ENCODE peak calls at places on chromosome 14, in four cellular contexts. W is epithelial cell of proximal tubule, M is fibroblast of the aortic adventitia, F is left lung. H is an unnamed sample.

GRCh38 chr14:92846162-92846897 is 52.2 kb downstream of the GOLGA5 start:
- DNase-seq in M (peak), F (no peak), W (peak), H (peak)

GRCh38 chr14:52299692-52300278 is 14.3 kb upstream of the PTGER2 start:
- DNase-seq in M (peak), W (peak), F (no peak), H (peak)

GRCh38 chr14:69708049-69708448 is 58.9 kb upstream of the SRSF5 start:
- DNase-seq in W (no peak), M (no peak), F (no peak), H (no peak)

GRCh38 chr14:43165651-43166050 is 1341.4 kb downstream of the FSCB start:
- DNase-seq in W (no peak), M (no peak), F (no peak), H (no peak)

GRCh38 chr14:26828741-26829140 is 230.9 kb upstream of the NOVA1 start:
- DNase-seq in M (no peak), F (no peak), W (no peak), H (no peak)

GRCh38 chr14:76953196-76953945 is 75.1 kb downstream of the IRF2BPL start:
- DNase-seq in W (no peak), F (peak), M (peak), H (peak)

GRCh38 chr14:93333631-93334095 is 827 bp upstream of the BTBD7 start:
- DNase-seq in F (no peak), W (no peak), M (no peak), H (no peak)

GRCh38 chr14:51962678-51963077 is 26.7 kb upstream of the RTRAF start:
- DNase-seq in W (no peak), F (no peak), M (no peak), H (peak)

GRCh38 chr14:95467657-95468056 is 48.8 kb downstream of the SYNE3 start:
- DNase-seq in M (no peak), F (no peak), W (no peak), H (no peak)

GRCh38 chr14:26598081-26598671 is 343 bp upstream of the NOVA1 start:
- DNase-seq in M (peak), W (no peak), F (peak), H (peak)

GRCh38 chr14:104867371-104868059 is 2.4 kb downstream of the CEP170B start:
- DNase-seq in M (no peak), F (no peak), W (no peak), H (no peak)

GRCh38 chr14:92759300-92759678 is 10.9 kb upstream of the LGMN start:
- DNase-seq in M (peak), F (no peak), W (no peak), H (peak)

GRCh38 chr14:101289911-101290310 is 271.4 kb upstream of the DIO3 start:
- DNase-seq in W (no peak), M (no peak), F (no peak), H (no peak)

GRCh38 chr14:59688224-59689170 is 111.9 kb upstream of the CCDC175 start:
- DNase-seq in W (no peak), F (peak), M (peak), H (peak)

GRCh38 chr14:50533314-50533705 is 941 bp upstream of the MAP4K5 start:
- DNase-seq in F (no peak), M (no peak), W (no peak), H (no peak)
- H3K4me3 ChIP-seq in F (peak), M (no peak), W (peak), H (no peak)

DNA sequence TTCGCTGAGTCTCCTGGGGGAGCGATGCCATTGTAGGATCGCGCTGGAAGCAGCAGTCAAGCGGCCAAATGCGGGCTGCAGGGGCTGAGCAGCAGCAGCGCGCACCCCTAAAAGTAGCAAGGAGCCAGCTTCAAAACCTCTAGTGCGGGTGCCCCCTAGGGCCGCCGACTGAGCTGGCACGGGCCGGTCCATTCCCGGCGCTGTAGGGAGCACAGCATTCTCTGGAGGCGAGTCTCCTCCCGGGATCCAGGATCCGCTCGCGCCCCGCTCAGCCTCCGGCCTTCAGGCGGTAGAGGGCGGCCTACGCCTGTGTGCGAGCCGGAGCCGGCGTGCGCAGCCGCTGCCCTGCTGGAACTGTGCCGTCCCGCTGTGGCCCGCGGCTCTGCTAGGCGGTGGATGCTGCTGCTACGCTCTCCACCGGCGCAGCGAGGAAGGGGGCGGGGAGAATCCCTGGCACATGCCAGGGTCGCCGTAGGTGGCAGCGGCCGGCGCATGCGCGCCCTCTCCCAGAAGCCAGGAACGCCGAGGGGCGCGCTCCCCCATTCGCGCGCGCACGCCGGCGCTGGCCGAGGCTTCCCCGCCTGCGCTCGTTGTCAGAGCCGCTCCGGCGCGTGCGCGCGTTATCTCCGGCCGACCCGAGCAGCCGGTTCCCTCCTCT is at the start of gene FUT8:
- DNase-seq in W (peak), M (peak), F (peak), H (peak)
- TF ChIP-seq CTCF in W (peak), M (peak), F (peak), H (peak)

DNA sequence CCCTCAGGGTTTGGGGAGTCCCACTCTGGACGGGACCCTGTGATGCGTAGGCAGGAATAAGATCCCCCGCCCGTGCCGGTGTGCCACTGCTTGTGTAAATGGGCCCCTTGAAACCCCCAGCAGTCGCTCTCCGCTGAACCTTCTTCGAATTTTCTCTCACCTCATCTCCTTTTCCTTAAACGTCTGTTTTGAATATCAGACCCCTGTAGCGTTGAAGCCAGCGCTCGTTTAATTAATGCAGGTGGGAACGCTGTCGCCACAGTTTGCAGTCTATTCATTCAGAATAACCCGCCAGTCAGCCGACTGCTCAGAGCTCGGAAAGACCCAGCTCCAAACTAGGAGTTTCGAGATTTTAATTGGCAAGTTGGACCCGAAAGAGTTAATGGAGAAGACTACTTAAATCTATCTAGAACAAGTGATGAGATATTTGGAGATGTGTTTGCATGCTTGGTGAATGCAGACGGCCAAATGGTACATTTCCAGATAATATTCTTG is 696 bp upstream of the PPP2R5E start:
- DNase-seq in M (no peak), W (no peak), F (no peak), H (no peak)
- H3K4me3 ChIP-seq in M (peak), W (peak), F (peak), H (peak)

GRCh38 chr14:55840821-55841220 is 260.8 kb downstream of the KTN1 start:
- DNase-seq in F (no peak), M (no peak), W (no peak), H (no peak)

GRCh38 chr14:55845963-55846851 is 266.2 kb downstream of the KTN1 start:
- DNase-seq in M (peak), F (no peak), W (no peak), H (no peak)

GRCh38 chr14:55841625-55842024 is 261.6 kb downstream of the KTN1 start:
- DNase-seq in M (no peak), W (no peak), F (peak), H (no peak)

GRCh38 chr14:55846852-55847471 is 267.0 kb downstream of the KTN1 start:
- DNase-seq in W (peak), F (no peak), M (peak), H (peak)

DNA sequence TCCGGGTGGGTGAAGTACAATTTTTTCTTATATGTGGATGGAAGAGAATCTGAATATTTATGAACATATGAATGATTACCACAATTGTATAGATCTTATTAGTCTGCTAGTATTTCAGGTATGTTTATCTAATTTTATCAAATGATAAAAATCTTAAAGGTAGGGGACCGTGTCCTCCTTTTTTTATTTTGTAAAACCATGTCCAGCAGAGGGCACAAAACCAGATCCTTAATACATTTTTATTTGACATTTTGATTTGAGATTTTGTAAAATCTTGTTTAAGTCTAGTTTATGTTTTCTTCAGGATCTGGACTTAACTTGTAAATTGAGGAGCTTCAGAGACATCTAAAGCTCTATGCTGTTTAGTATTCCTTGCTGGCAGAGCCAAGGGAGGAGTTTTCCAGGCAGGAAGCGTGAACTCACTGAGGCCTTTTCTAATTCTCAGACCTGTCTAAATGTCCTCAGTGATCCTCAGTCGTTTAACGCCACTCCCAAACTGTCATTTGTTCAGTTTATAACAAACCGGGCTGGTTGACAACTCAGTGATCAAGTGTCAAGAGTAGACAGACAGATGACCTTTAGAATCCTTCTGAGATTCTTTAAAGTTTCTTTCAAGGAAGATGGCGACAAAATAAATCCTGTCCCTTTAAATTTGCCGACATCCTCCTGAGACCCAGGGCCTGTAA is 263.9 kb downstream of the KTN1 start:
- DNase-seq in F (no peak), M (peak), W (no peak), H (peak)
- TF ChIP-seq CTCF in F (no peak), M (peak), W (peak), H (no peak)

DNA sequence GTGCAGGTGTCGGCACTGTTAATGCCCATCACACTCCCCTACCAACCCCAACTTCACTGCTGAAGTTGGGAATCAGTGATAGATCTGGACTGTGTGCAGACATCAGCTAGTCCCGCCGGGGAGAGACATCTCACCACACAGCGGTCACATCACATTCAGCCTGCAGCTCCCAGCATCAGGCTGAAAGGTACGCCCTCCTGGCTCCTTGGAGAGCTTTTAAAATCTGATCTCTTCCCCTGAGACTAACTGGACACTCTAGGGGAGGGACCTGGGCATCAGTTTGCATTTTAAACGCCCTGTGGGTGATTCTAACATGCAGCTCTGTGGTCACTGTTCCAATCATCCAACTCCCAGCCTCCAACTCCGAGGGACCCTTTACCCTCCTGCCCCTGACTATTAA is 58.4 kb downstream of the CCDC85C start:
- DNase-seq in W (no peak), M (no peak), F (no peak), H (no peak)
- H3K4me3 ChIP-seq in W (no peak), M (no peak), F (no peak), H (no peak)

DNA sequence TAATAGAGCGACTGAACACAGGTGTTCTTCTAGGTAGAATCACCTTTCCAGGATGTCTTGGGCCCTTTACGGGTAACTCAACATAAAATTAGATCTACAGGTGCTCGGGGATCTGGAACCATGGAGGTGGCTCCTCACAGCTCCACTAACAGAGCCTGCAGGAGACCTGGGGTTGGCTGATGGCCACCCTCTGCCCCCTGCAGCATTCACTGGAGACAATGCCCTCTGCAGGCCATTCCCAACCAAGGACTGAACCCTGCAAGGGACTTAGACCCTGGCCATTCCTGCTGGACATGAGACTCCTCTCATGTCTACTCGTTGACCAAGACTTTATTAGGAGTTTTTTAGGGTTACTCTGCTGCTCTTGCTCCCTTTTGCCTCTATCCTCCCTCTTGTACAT is 58.5 kb upstream of the PPP4R3A start:
- DNase-seq in F (no peak), W (no peak), M (no peak), H (no peak)
- TF ChIP-seq CTCF in F (no peak), W (peak), M (no peak), H (no peak)

GRCh38 chr14:91394105-91395081 is 23.2 kb downstream of the CCDC88C start:
- DNase-seq in F (no peak), W (no peak), M (no peak), H (no peak)
- H3K4me3 ChIP-seq in F (no peak), W (no peak), M (no peak), H (no peak)

GRCh38 chr14:35499180-35499579 is 34.8 kb upstream of the INSM2 start:
- DNase-seq in M (no peak), W (no peak), F (no peak), H (no peak)
- TF ChIP-seq CTCF in M (no peak), W (no peak), F (no peak), H (no peak)

DNA sequence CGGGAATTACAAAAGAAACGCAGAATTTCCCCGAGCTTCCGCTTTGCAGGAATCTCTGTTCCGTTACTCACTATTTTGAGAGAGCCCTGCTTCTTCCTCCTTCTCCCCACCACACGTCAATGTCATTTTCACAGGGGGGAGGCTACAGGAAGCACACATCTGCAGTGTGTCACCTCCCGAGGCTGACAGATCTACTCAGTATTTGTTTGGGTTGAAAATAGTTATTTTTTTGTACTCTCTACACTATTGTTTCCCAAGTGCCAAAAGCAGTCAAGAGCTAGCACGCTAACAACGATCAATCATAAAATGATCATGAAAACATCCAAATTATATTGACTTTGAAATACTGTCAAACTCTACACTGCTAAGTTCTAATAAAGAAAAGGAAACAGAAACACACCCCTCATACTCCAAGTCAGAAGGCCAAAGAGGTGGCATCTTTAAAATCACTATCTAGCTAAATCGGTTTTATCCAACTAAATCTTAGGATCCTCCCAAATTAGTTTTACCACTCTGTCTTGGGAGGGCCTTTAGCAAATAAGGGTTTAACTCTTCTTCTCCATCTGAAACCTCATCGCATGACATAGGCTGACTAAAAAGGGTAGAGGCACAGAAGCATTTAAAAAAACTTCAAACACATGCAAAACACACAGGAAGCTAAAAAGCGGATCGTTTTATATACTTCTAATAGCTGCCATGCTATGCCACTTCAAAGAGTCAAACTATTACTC is 51.8 kb downstream of the FOXN3 start:
- DNase-seq in W (no peak), F (peak), M (no peak), H (no peak)
- H3K4me3 ChIP-seq in W (no peak), F (no peak), M (no peak), H (no peak)

DNA sequence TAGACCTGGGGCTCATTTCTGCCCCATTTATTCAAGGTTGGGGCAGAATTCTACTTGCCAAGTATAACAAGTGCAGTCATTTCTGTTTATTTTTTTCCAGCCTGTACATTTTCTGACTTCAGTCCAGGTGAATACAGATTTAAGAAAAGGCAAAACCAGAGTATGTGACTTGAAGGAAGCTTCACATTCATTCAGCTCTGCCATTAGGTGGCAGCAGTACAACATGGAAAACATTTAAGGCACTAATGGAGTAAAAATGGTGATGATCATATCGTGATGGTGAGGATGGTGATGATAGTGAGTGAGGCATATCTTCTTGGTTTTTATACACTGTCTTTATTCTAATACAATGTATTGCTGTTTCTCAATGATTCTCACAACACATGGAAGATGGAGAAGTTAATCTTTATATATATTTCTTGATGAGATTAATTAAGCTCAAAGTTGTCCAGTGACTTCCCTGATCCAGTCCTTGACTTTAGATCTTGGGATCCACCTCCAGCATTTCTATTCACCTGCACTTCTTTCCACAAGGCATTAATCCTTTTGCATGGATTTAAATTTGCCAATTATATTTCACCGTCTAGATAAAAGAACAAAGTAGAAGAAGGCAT is 176.7 kb upstream of the SEL1L start:
- DNase-seq in W (peak), M (peak), F (no peak), H (peak)
- TF ChIP-seq CTCF in W (peak), M (no peak), F (peak), H (peak)

H was measured in foreskin fibroblast.